ENCODE peak calls at places on chromosomes 2 and 18, in eight cellular contexts. M is mucosa of descending colon, Q is hypothalamus, L is amniotic stem cell, T is T-helper 17 cell, B is foreskin fibroblast, A is NAMALWA, P is coronary artery. Z is an unnamed sample.

GRCh38 chr2:64812298-64812697 is 158.6 kb upstream of the SERTAD2 start:
- DNase-seq in M (no peak), Q (no peak), L (no peak), T (no peak), B (no peak), A (no peak), P (no peak), Z (no peak)

GRCh38 chr2:148935791-148936190 is 60.8 kb downstream of the KIF5C start:
- DNase-seq in M (no peak), Q (no peak), L (no peak), T (no peak), B (no peak), A (no peak), P (no peak), Z (no peak)

GRCh38 chr2:232455426-232456255 is at the start of gene ALPI:
- DNase-seq in M (peak; percentile 87), Q (no peak), L (no peak), T (no peak), B (no peak), A (no peak), P (no peak), Z (peak; percentile 65)

GRCh38 chr2:149068996-149069888 is 30.7 kb downstream of the LYPD6B start:
- DNase-seq in M (no peak), Q (no peak), L (no peak), T (no peak), B (peak; percentile 10), A (no peak), P (no peak), Z (no peak)

GRCh38 chr2:4869154-4869553 is 823.0 kb upstream of the SOX11 start:
- DNase-seq in M (no peak), Q (no peak), L (no peak), T (no peak), B (no peak), A (no peak), P (no peak), Z (no peak)

GRCh38 chr2:50181212-50181611 is 850.7 kb downstream of the NRXN1 start:
- DNase-seq in M (no peak), Q (no peak), L (no peak), T (no peak), B (no peak), A (no peak), P (no peak), Z (no peak)

GRCh38 chr2:96807127-96807471 is 9.0 kb upstream of the CNNM3 start:
- DNase-seq in M (no peak), Q (no peak), L (no peak), T (no peak), B (no peak), A (no peak), P (no peak), Z (no peak)

GRCh38 chr2:31113765-31114164 is 24.5 kb downstream of the GALNT14 start:
- DNase-seq in M (no peak), Q (no peak), L (no peak), T (no peak), B (no peak), A (no peak), P (no peak), Z (no peak)

GRCh38 chr2:72115361-72116080 is 32.1 kb downstream of the CYP26B1 start:
- DNase-seq in M (no peak), Q (peak; percentile 40), L (peak; percentile 82), T (no peak), B (peak; percentile 95), A (no peak), P (peak; percentile 68), Z (no peak)

GRCh38 chr2:118059919-118060478 is 28.3 kb upstream of the INSIG2 start:
- DNase-seq in M (no peak), Q (no peak), L (no peak), T (no peak), B (peak; percentile 36), A (no peak), P (no peak), Z (no peak)

GRCh38 chr2:61575447-61575859 is 37.3 kb upstream of the XPO1 start:
- DNase-seq in M (no peak), Q (no peak), L (no peak), T (no peak), B (no peak), A (no peak), P (no peak), Z (no peak)

GRCh38 chr2:224646242-224646846 is 61.2 kb upstream of the CUL3 start:
- DNase-seq in M (no peak), Q (no peak), L (no peak), T (no peak), B (peak; percentile 40), A (peak; percentile 89), P (no peak), Z (no peak)

GRCh38 chr2:236351966-236352525 is 87.8 kb upstream of the ASB18 start:
- DNase-seq in M (no peak), Q (no peak), L (no peak), T (no peak), B (no peak), A (no peak), P (no peak), Z (no peak)

GRCh38 chr2:235343869-235344268 is 150.0 kb upstream of the AGAP1 start:
- DNase-seq in M (no peak), Q (no peak), L (no peak), T (no peak), B (peak; percentile 2), A (no peak), P (no peak), Z (no peak)

GRCh38 chr2:231917280-231918088 is 8.7 kb downstream of the NPPC start:
- DNase-seq in M (no peak), Q (peak; percentile 19), L (no peak), T (no peak), B (no peak), A (no peak), P (no peak), Z (peak; percentile 52)

GRCh38 chr18:24490545-24490944 is 30.1 kb downstream of the HRH4 start:
- DNase-seq in M (no peak), Q (no peak), L (no peak), T (no peak), B (peak; percentile 56), A (no peak), P (no peak), Z (no peak)

GRCh38 chr2:133817680-133818566 is 249.7 kb upstream of the NCKAP5 start:
- DNase-seq in M (no peak), Q (no peak), L (peak; percentile 98), T (no peak), B (peak; percentile 95), A (no peak), P (no peak), Z (no peak)

GRCh38 chr2:16798472-16798871 is 132.8 kb upstream of the CYRIA start:
- DNase-seq in M (no peak), Q (no peak), L (no peak), T (no peak), B (no peak), A (no peak), P (no peak), Z (no peak)

GRCh38 chr2:217666338-217666737 is 336.5 kb downstream of the TNS1 start:
- DNase-seq in M (no peak), Q (no peak), L (no peak), T (no peak), B (peak; percentile 50), A (no peak), P (no peak), Z (no peak)

GRCh38 chr2:197294260-197294659 is 16.3 kb downstream of the ANKRD44 start:
- DNase-seq in M (no peak), Q (no peak), L (no peak), T (no peak), B (no peak), A (peak; percentile 60), P (no peak), Z (no peak)

GRCh38 chr2:162925595-162925994 is 87.0 kb upstream of the KCNH7 start:
- DNase-seq in M (no peak), Q (no peak), L (no peak), T (no peak), B (no peak), A (no peak), P (no peak), Z (no peak)

GRCh38 chr2:10495311-10495987 is 47.3 kb upstream of the ODC1 start:
- DNase-seq in M (no peak), Q (no peak), L (no peak), T (no peak), B (no peak), A (no peak), P (peak; percentile 36), Z (peak; percentile 52)

GRCh38 chr2:151363709-151364108 is 6.3 kb downstream of the TNFAIP6 start:
- DNase-seq in M (no peak), Q (peak; percentile 14), L (no peak), T (no peak), B (peak; percentile 45), A (no peak), P (no peak), Z (no peak)

GRCh38 chr2:62192811-62193210 is 3.1 kb upstream of the B3GNT2 start:
- DNase-seq in M (no peak), Q (no peak), L (no peak), T (no peak), B (no peak), A (no peak), P (no peak), Z (no peak)

GRCh38 chr2:179511105-179511504 is 246.5 kb upstream of the SESTD1 start:
- DNase-seq in M (no peak), Q (no peak), L (no peak), T (no peak), B (no peak), A (no peak), P (no peak), Z (no peak)

GRCh38 chr2:222952204-222952603 is 91.4 kb downstream of the ACSL3 start:
- DNase-seq in M (peak; percentile 28), Q (no peak), L (no peak), T (no peak), B (no peak), A (peak; percentile 55), P (no peak), Z (no peak)

Z was measured in spleen.